ENCODE peak calls at places on chromosomes 4 and X, in five cellular contexts. E is H1, P is neuronal stem cell, C is H9, K is trophoblast cell. Q is an unnamed sample.

GRCh38 chrX:8042304-8042703 is 115.1 kb upstream of the PNPLA4 start:
- DNase-seq in E (no peak), P (no peak), C (no peak), K (no peak), Q (no peak)

GRCh38 chr4:19748911-19749473 is 502.7 kb upstream of the SLIT2 start:
- DNase-seq in E (no peak), P (no peak), C (no peak), K (no peak), Q (peak; percentile 77)

GRCh38 chrX:48831909-48832291 is 3.5 kb downstream of the PCSK1N start:
- DNase-seq in E (no peak), P (no peak), C (peak; percentile 33), K (no peak), Q (no peak)

GRCh38 chrX:6024204-6024603 is 204.5 kb downstream of the NLGN4X start:
- DNase-seq in E (no peak), P (no peak), C (no peak), K (peak; percentile 59), Q (peak; percentile 1)

GRCh38 chr4:79298484-79298883 is 27.4 kb downstream of the NAA11 start:
- DNase-seq in E (no peak), P (no peak), C (no peak), K (no peak), Q (no peak)

GRCh38 chr4:41504167-41504566 is 33.8 kb upstream of the LIMCH1 start:
- DNase-seq in E (no peak), P (no peak), C (no peak), K (no peak), Q (no peak)

GRCh38 chr4:56874918-56875317 is 32.8 kb upstream of the REST start:
- DNase-seq in E (no peak), P (no peak), C (no peak), K (no peak), Q (no peak)

GRCh38 chr4:10619220-10619619 is 65.3 kb downstream of the CLNK start:
- DNase-seq in E (no peak), P (no peak), C (no peak), K (no peak), Q (no peak)

GRCh38 chr4:85722806-85723205 is 247.9 kb downstream of the ARHGAP24 start:
- DNase-seq in E (no peak), P (no peak), C (no peak), K (no peak), Q (no peak)

GRCh38 chr4:136281889-136282288 is 1250.4 kb downstream of the PCDH18 start:
- DNase-seq in E (no peak), P (no peak), C (no peak), K (no peak), Q (no peak)

GRCh38 chrX:44223150-44223549 is 120.3 kb downstream of the EFHC2 start:
- DNase-seq in E (no peak), P (no peak), C (no peak), K (no peak), Q (peak; percentile 15)

GRCh38 chr4:14168919-14169318 is 541.4 kb upstream of the BOD1L1 start:
- DNase-seq in E (no peak), P (no peak), C (no peak), K (no peak), Q (peak; percentile 82)

DNA sequence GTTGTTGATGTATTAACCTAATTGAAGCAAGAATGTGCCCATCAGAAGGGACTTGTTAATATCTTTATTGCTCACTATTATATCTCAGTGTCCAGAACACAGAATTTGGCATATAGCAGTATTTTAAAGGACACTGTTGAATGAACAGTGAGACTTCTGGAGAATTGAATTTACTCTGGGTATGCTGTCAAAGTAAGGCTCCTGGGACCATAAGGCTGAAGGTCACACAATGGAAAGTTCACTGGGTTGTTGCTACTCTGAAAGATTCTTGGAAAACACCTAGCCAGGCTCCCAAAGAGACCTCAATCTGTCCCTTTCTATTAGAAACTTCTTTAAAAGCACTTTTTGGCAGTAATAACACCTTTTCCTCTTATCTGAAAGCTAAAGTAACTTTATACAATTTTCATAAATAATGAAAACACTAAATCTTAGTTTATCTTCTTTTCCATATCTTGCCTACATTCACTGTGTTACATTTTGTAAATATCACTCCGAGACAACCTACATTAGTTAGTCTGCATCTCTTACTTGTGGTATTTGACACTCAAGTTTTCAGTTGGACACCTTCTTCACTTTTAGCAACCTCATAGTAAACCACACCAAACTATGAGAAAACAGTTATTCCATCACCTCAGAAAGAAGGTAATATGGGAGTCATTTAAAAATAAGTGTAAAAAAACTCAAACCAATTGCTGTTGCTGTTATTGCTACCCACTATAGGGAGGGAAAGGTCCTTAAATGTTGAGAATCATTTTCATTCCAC is 66.0 kb upstream of the TEX13D start:
- DNase-seq in E (no peak), P (no peak), C (no peak), K (no peak), Q (no peak)
- H2BK12ac ChIP-seq in E (no peak overlapping the region), P (no peak overlapping the region), C (no peak overlapping the region), K (no peak overlapping the region), Q (no peak overlapping the region)

DNA sequence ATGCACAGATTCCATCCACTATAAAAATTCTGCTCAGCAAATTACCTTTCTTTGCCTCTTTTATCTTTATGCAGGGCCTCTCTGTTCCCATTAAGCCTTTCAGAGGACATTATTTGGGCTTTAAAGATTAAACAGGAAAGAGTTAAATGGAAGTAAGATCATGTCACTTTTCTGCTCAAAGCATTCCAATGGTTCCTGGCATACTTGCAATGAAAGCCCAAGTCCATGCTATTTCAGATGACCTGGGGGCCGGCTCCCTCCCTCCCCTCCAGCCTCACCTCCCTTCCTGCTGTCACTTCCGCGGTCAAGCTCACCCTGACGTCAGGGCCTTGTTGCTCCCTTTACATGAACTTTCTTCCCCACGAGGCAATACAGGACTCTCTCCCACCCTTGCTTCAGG is 125.5 kb downstream of the C4orf51 start:
- DNase-seq in E (peak; percentile 71), P (no peak), C (peak; percentile 87), K (peak; percentile 14), Q (peak; percentile 60)
- H3K14ac ChIP-seq in E (no peak overlapping the region), P (no peak overlapping the region), C (no peak overlapping the region), K (no peak overlapping the region), Q (no peak overlapping the region)

GRCh38 chr4:182263562-182263961 is 20.4 kb downstream of the TENM3 start:
- DNase-seq in E (no peak), P (no peak), C (no peak), K (no peak), Q (no peak)
- H2BK12ac ChIP-seq in E (no peak overlapping the region), P (no peak overlapping the region), C (no peak overlapping the region), K (no peak overlapping the region), Q (no peak overlapping the region)

GRCh38 chr4:140153744-140154571 is at the start of gene MAML3:
- DNase-seq in E (peak; percentile 47), P (peak; percentile 93), C (peak; percentile 89), K (peak; percentile 95), Q (peak; percentile 98)
- H3K14ac ChIP-seq in E (no peak within 1 kb of the TSS), P (peak within 1 kb of the TSS; percentile 99), C (peak within 1 kb of the TSS; percentile 74), K (peak within 1 kb of the TSS; percentile 100), Q (peak within 1 kb of the TSS; percentile 26)

GRCh38 chr4:169802871-169803270 is 45.1 kb upstream of the HPF1 start:
- DNase-seq in E (no peak), P (no peak), C (no peak), K (no peak), Q (no peak)
- H2BK12ac ChIP-seq in E (no peak overlapping the region), P (no peak overlapping the region), C (no peak overlapping the region), K (no peak overlapping the region), Q (no peak overlapping the region)

Q was measured in mesenchymal stem cell.